ENCODE peak calls at places on chromosomes 6 and 20, in five cellular contexts. K is SK-N-SH, S is HepG2, U is K562, P is GM12878. L is an unnamed sample.

GRCh38 chr6:66429220-66429619 is 722.2 kb upstream of the EYS start:
- DNase-seq in S (no peak), U (no peak), K (peak), P (no peak), L (no peak)

GRCh38 chr6:42791706-42792320 is 10.0 kb downstream of the BICRAL start:
- DNase-seq in K (no peak), P (no peak), U (no peak), S (no peak), L (no peak)

GRCh38 chr6:26196846-26197683 is 109.8 kb downstream of the HFE start:
- DNase-seq in S (peak), U (peak), K (peak), P (peak), L (no peak)

GRCh38 chr6:65771946-65772345 is 64.9 kb upstream of the EYS start:
- DNase-seq in S (no peak), K (no peak), U (no peak), P (no peak), L (no peak)

GRCh38 chr6:148307400-148307799 is 35.2 kb upstream of the SASH1 start:
- DNase-seq in S (no peak), K (no peak), U (no peak), P (no peak), L (no peak)

GRCh38 chr20:13302647-13303425 is 81.8 kb downstream of the ISM1 start:
- DNase-seq in K (peak), U (no peak), S (peak), P (no peak), L (peak)

GRCh38 chr6:82842721-82843120 is 222.9 kb downstream of the UBE3D start:
- DNase-seq in P (no peak), U (no peak), S (no peak), K (no peak), L (no peak)

GRCh38 chr20:63836335-63837133 is 5.5 kb upstream of the ZBTB46 start:
- DNase-seq in S (no peak), U (no peak), K (no peak), P (no peak), L (no peak)

GRCh38 chr20:4708036-4708435 is 13.7 kb upstream of the PRND start:
- DNase-seq in P (no peak), K (no peak), S (no peak), U (no peak), L (no peak)

GRCh38 chr20:6162239-6162638 is 39.4 kb upstream of the FERMT1 start:
- DNase-seq in U (no peak), K (no peak), S (no peak), P (no peak), L (no peak)

GRCh38 chr20:41085606-41086005 is 51.7 kb upstream of the PLCG1 start:
- DNase-seq in S (no peak), P (no peak), K (no peak), U (no peak), L (no peak)
- TF ChIP-seq REST in S (no peak), P (no peak), K (no peak), U (no peak), L (no peak)

GRCh38 chr6:158409451-158409850 is 97.2 kb downstream of the TULP4 start:
- DNase-seq in S (no peak), P (no peak), K (peak), U (peak), L (no peak)
- TF ChIP-seq USF2 in S (no peak), P (no peak), K (no peak), U (no peak), L (no peak)

DNA sequence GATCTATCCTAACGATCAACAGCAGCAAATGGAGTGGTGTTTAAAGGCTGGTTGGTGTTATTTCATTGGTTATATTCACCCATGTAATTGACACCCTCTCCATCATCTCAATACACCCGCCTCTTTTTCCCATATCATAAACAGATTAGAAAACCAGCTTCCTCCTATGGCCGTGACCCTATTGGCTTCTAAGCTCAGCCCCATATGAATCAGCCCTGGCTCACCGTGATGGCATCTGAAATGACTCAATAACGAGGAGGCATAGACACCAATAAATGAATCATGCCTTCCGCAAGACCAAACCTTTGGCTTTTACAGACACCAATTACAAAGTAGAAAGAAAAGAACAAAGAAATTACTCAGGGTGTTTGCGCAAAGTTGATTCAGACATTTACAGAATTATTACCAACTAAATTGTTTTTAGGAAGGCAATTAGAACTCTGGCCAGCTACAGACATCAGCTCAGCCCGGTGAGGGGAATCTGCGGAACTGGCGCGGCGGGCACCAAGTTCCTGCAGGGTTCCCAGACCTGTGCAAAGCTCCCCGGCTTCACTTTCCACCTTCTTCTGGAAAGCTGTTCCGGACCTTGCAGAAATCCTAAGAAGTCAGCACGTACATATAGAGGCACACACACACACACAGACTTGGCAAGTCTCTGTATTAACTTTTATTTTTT is 11.5 kb downstream of the PMEPA1 start:
- DNase-seq in P (no peak), U (no peak), K (peak), S (peak), L (peak)
- TF ChIP-seq REST in P (no peak), U (no peak), K (no peak), S (no peak), L (peak)

GRCh38 chr20:45303586-45304463 is 2.8 kb upstream of the RBPJL start:
- DNase-seq in P (no peak), S (no peak), K (no peak), U (no peak), L (no peak)

GRCh38 chr20:45301824-45302251 is 4.8 kb upstream of the RBPJL start:
- DNase-seq in P (peak), K (no peak), S (no peak), U (no peak), L (no peak)

GRCh38 chr20:45299786-45300185 is 6.9 kb upstream of the RBPJL start:
- DNase-seq in S (no peak), U (no peak), K (no peak), P (no peak), L (no peak)

GRCh38 chr20:45297786-45298497 is 8.7 kb upstream of the RBPJL start:
- DNase-seq in P (no peak), K (no peak), S (no peak), U (no peak), L (no peak)

DNA sequence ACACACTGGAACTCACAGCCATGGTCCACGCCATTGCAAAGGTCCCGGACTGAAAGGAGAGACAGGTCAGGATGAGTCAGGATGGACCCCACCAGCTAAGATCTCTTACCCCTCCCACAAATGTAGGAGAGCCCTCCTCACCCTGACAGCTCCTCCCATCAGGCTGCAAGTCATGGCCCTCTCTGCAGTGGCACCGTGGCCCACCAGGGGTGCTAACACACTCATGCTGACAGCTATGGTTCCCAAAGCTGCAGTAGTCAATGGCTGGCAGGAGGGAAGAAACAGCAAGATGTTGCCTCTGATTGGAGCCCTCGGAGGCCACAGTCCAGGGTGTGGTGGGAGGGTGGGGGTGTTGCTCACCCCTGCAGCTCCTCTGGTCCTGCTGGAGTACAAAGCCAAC is 5.7 kb upstream of the RBPJL start:
- DNase-seq in P (no peak), S (peak), U (peak), K (peak), L (peak)
- TF ChIP-seq USF2 in P (no peak), S (no peak), U (no peak), K (no peak), L (no peak)

GRCh38 chr6:137767931-137768690 is 98.9 kb upstream of the TNFAIP3 start:
- DNase-seq in P (peak), S (no peak), K (no peak), U (no peak), L (no peak)
- TF ChIP-seq REST in P (no peak), S (no peak), K (no peak), U (no peak), L (no peak)

GRCh38 chr20:9969626-9970025 is 65.2 kb upstream of the ANKEF1 start:
- DNase-seq in K (no peak), S (no peak), P (no peak), U (no peak), L (no peak)
- TF ChIP-seq USF2 in K (no peak), S (no peak), P (no peak), U (no peak), L (no peak)

GRCh38 chr6:106613590-106613989 is 15.7 kb downstream of the RTN4IP1 start:
- DNase-seq in K (no peak), P (no peak), U (no peak), S (no peak), L (no peak)

GRCh38 chr6:106611030-106611429 is 18.3 kb downstream of the RTN4IP1 start:
- DNase-seq in S (no peak), K (no peak), P (no peak), U (no peak), L (no peak)

GRCh38 chr6:106612956-106613516 is 16.3 kb downstream of the RTN4IP1 start:
- DNase-seq in S (no peak), K (no peak), P (no peak), U (no peak), L (no peak)

GRCh38 chr6:106609699-106610098 is 19.6 kb downstream of the RTN4IP1 start:
- DNase-seq in U (no peak), P (no peak), K (peak), S (peak), L (peak)

GRCh38 chr6:106608080-106608668 is 21.1 kb downstream of the RTN4IP1 start:
- DNase-seq in K (peak), P (peak), U (peak), S (peak), L (peak)
- TF ChIP-seq REST in K (no peak), P (no peak), U (no peak), S (no peak), L (no peak)

DNA sequence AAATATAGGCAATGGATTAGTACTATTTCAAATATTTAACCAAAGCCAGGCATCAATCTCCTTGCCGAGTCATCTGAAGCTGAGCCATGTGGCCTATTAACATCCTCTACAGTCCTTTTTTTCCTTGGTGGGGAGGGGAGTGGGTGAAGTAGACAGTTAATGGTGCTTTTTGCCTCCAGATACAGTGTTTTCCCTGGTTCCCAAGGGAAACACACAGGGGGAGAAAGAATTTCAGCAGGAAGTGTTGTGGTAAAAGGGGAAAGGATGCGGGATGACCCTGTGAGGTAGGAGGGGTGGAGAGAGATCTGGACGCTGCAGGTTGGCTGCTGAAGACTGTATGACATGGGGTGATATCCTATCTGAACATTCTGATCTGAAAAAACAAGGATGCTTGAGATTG is 9.6 kb downstream of the CLDN20 start:
- DNase-seq in K (peak), P (no peak), U (peak), S (no peak), L (peak)
- TF ChIP-seq USF2 in K (no peak), P (no peak), U (no peak), S (no peak), L (no peak)

DNA sequence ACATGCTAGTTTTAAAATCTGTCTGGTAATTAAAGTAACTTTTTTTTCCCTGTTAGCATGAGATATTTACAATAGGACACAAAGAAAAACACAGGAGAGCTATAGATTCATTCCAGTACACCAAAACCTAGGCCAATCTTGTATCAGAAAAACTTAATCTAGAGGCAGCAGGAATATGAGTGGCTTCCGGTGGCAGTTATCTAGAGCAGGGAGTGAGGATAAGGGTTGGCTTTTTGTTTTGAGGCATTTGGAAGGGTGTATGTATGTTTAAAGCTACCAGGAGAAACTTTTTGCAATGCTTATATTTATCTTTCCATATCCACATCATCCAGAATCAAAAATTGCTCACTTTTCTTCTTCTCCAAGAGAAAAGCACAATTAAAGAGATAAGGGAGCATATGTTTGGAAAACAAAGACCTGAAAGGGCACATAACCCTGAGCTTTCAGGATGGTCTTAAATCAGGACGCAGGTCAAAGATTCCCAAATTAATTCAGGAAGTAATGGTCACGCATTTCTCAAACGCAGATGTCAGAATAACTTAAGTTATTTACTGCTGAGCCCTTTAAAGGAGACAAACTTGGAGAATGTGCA is 13.1 kb downstream of the TFAP2A start:
- DNase-seq in K (no peak), U (peak), S (no peak), P (no peak), L (no peak)
- TF ChIP-seq REST in K (no peak), U (no peak), S (no peak), P (no peak), L (no peak)

GRCh38 chr6:131400054-131400781 is 172.8 kb upstream of the ARG1 start:
- DNase-seq in K (no peak), P (no peak), U (no peak), S (peak), L (peak)

GRCh38 chr6:131394768-131395432 is 178.1 kb upstream of the ARG1 start:
- DNase-seq in S (no peak), U (no peak), P (no peak), K (no peak), L (no peak)

GRCh38 chr6:131393433-131393832 is 179.6 kb upstream of the ARG1 start:
- DNase-seq in K (no peak), S (no peak), U (no peak), P (no peak), L (no peak)

GRCh38 chr6:131400782-131401496 is 172.1 kb upstream of the ARG1 start:
- DNase-seq in U (no peak), K (no peak), P (no peak), S (no peak), L (no peak)

DNA sequence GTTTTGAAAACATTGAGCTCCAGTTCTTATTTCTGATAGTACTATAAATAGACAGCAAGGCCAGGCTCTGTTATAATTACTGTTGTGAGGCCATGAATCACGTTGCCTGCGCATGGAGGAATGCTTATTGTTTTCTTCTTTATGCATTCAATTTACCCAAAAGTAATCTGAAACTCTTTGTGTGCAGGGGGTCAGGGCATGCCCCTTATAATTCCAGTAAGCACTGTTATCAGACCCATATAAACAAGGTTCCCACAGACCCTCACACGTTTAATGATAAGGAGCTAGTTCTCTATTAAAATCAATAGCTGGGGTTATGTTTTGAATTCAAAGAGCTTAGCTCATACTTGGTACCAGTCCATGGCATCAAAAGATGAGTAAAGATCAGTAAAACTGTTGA is 174.8 kb upstream of the ARG1 start:
- DNase-seq in U (no peak), S (no peak), P (no peak), K (no peak), L (no peak)
- TF ChIP-seq USF2 in U (no peak), S (no peak), P (no peak), K (no peak), L (no peak)